ENCODE peak calls at places on chromosomes 7 and 10, in eight cellular contexts. N, W, I, K, P, Z, J and G are unnamed samples.
A peak's percentile ranks its signal among the peaks of the same experiment; 100 is the strongest.

GRCh38 chr7:151313857-151314256 is 27.8 kb upstream of the NUB1 start:
- DNase-seq in N (no peak), W (no peak), I (no peak), K (no peak), P (no peak), Z (no peak), J (no peak), G (no peak)

GRCh38 chr7:157689269-157690057 is 352.7 kb downstream of the DNAJB6 start:
- DNase-seq in N (no peak), W (no peak), I (peak; percentile 6), K (no peak), P (no peak), Z (no peak), J (no peak), G (no peak)

GRCh38 chr10:77732213-77733003 is 94.8 kb upstream of the KCNMA1 start:
- DNase-seq in N (no peak), W (no peak), I (no peak), K (no peak), P (no peak), Z (no peak), J (no peak), G (no peak)

GRCh38 chr10:1472605-1473004 is 264.7 kb downstream of the ADARB2 start:
- DNase-seq in N (no peak), W (no peak), I (no peak), K (no peak), P (no peak), Z (no peak), J (no peak), G (no peak)

GRCh38 chr7:158572000-158572828 is 15.4 kb downstream of the PTPRN2 start:
- DNase-seq in N (no peak), W (no peak), I (no peak), K (peak; percentile 16), P (no peak), Z (no peak), J (no peak), G (no peak)

GRCh38 chr10:64112697-64113367 is 591.6 kb downstream of the REEP3 start:
- DNase-seq in N (no peak), W (no peak), I (no peak), K (no peak), P (no peak), Z (no peak), J (no peak), G (no peak)

GRCh38 chr7:602341-603141 is 82.9 kb upstream of the PDGFA start:
- DNase-seq in N (no peak), W (no peak), I (no peak), K (no peak), P (no peak), Z (no peak), J (no peak), G (peak; percentile 74)

GRCh38 chr10:48511855-48512191 is 93.0 kb downstream of the ARHGAP22 start:
- DNase-seq in N (no peak), W (no peak), I (no peak), K (no peak), P (no peak), Z (no peak), J (no peak), G (no peak)

GRCh38 chr7:123798527-123799188 is 46.3 kb upstream of the HYAL4 start:
- DNase-seq in N (no peak), W (no peak), I (no peak), K (peak; percentile 18), P (no peak), Z (no peak), J (no peak), G (no peak)

GRCh38 chr7:110698576-110698975 is 392.4 kb upstream of the LRRN3 start:
- DNase-seq in N (no peak), W (no peak), I (no peak), K (no peak), P (no peak), Z (no peak), J (no peak), G (no peak)
- TF ChIP-seq CTCF in N (no peak), W (no peak), I (no peak), K (no peak), P (no peak), Z (no peak), J (no peak), G (no peak)

GRCh38 chr7:4158826-4159225 is 523.3 kb upstream of the FOXK1 start:
- DNase-seq in N (no peak), W (no peak), I (no peak), K (no peak), P (no peak), Z (no peak), J (no peak), G (no peak)

GRCh38 chr7:4162845-4163564 is 519.1 kb upstream of the FOXK1 start:
- DNase-seq in N (no peak), W (no peak), I (peak; percentile 68), K (no peak), P (no peak), Z (no peak), J (no peak), G (no peak)

GRCh38 chr7:4157651-4158050 is 524.4 kb upstream of the FOXK1 start:
- DNase-seq in N (no peak), W (no peak), I (no peak), K (no peak), P (no peak), Z (no peak), J (no peak), G (no peak)

GRCh38 chr7:4158406-4158805 is 523.7 kb upstream of the FOXK1 start:
- DNase-seq in N (no peak), W (no peak), I (no peak), K (no peak), P (no peak), Z (no peak), J (no peak), G (no peak)

DNA sequence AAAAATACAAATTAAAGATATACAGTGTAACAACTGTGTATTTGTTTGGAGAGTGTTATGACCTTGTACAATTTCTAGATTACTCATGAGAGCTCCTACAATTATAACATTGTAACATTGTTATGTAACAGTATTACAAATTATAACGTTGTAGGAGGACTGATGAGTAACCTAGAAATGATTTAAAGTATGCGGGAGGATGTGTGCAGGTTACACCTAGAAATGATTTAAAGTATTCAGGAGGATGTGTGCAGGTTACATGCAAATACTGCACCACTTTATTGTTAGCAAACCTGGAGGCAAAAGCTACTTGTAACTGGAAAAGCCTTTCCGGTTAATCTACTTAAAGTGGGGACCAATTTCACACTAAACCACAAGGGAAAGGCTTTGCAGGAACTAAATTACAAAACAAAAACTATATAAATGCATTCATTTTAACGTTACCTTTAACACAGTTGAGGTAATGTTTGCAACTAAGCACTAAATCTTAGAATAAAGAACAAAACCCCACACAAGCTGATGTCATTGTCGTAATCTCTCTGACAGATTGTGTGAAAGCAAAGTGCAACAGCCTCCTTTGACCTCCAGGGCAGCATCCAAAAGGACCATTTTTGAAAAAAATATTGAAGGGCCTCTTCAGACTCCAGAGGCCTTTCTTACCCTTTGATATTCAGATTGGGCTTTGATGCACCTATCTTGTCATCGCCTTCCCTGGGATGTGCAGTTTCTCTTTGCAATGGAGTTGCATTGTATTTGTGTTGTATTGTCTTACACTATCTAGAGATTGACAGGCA is 522.1 kb upstream of the FOXK1 start:
- DNase-seq in N (no peak), W (no peak), I (no peak), K (peak; percentile 82), P (no peak), Z (no peak), J (no peak), G (no peak)
- TF ChIP-seq CTCF in N (no peak), W (no peak), I (no peak), K (no peak), P (no peak), Z (no peak), J (no peak), G (no peak)

GRCh38 chr10:16809074-16809718 is 8.0 kb downstream of the RSU1 start:
- DNase-seq in N (peak; percentile 55), W (peak; percentile 29), I (peak; percentile 56), K (no peak), P (peak; percentile 37), Z (no peak), J (no peak), G (peak; percentile 58)
- TF ChIP-seq CTCF in N (peak; percentile 32), W (peak; percentile 39), I (peak; percentile 31), K (peak; percentile 13), P (peak; percentile 57), Z (no peak), J (peak; percentile 73), G (peak; percentile 54)

DNA sequence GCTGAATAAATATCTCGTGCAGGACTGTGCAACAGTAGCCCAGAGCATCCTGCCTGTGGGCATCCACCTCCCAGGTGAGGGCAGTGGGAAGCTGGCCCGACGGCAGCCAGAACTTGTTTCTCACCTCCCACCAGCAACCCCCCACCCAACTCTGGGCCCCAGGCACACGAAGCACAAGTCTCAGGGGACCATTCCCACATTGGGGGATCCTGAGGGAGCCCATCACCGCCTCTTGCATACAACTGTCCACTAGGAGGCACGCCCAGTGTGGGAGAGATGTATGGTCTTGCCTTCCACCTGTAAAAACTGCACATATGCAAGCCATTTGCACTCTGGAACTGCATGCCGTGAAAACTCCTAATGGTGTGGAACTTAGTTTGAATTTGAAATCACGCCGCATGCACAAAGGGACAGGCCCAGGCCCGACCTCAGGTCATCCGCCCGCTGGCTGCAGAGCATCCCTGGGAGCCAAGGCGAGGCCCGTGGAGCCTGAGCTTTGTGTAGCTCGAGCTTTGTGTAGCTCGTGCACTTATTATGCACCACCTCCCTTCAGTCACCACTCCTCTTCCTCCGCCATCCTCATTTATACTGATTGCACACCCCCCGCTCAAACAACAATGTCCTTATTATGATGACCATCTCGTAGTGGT is 147.9 kb downstream of the ADCY1 start:
- DNase-seq in N (no peak), W (no peak), I (no peak), K (no peak), P (no peak), Z (no peak), J (no peak), G (no peak)
- TF ChIP-seq CTCF in N (no peak), W (no peak), I (no peak), K (no peak), P (no peak), Z (no peak), J (no peak), G (no peak)

DNA sequence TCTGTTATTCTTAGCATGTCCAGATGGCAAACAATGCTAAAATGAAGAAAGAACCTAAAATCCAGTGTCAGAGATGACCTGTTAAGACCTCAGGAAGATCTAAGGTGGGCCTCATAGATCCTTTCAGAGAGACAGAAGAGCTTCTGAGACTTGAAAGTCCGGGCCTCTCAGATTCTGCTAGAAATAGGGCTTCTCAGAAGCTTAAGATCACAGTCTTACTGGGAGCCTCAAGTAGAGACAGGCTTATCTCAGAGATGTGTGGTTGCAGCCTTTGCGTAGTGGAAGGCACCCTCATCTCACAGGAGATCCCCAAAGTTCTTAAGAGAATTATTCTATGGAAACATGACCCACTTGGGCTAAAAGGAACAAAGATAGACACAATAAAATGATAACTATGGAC is 642.8 kb downstream of the TNS3 start:
- DNase-seq in N (no peak), W (no peak), I (no peak), K (no peak), P (peak; percentile 24), Z (no peak), J (no peak), G (no peak)
- TF ChIP-seq CTCF in N (no peak), W (no peak), I (no peak), K (no peak), P (no peak), Z (no peak), J (no peak), G (no peak)

DNA sequence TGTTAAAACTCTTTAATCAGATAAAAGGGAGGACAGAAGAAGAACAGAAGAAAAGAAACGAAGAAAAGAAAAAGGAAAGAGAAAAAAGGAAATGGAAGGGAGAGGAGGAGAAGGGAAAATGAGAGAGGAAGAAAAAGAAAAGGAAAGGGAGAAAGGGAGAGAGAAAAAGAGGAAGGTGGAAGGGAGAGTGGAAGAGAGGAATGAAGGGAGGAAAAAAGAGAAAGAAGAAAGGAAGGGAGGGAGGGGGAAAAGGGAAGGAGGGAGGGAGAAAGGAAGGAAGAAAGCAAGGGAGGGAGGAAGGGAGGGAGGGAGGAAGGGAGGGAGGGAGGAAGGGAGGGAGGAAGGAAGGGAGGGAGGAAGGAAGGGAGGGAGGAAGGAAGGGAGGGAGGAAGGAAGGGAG is 305.7 kb downstream of the CALN1 start:
- DNase-seq in N (no peak), W (no peak), I (no peak), K (no peak), P (no peak), Z (no peak), J (no peak), G (no peak)
- TF ChIP-seq CTCF in N (no peak), W (no peak), I (no peak), K (no peak), P (no peak), Z (no peak), J (no peak), G (no peak)